ENCODE peak calls at places on chromosomes 11 and 22, in four cellular contexts. T is ovary, P is body of pancreas, Q is IMR-90. O is an unnamed sample.

GRCh38 chr11:40877256-40877655 is 582.2 kb downstream of the LRRC4C start:
- DNase-seq in T (no peak), P (no peak), Q (no peak), O (no peak)

GRCh38 chr11:36475192-36475591 is 34.9 kb downstream of the TRAF6 start:
- DNase-seq in T (no peak), P (no peak), Q (peak; percentile 44), O (no peak)

GRCh38 chr11:46669606-46670243 is 30.7 kb downstream of the ARHGAP1 start:
- DNase-seq in T (no peak), P (no peak), Q (no peak), O (no peak)

GRCh38 chr22:23537421-23537820 is 42.7 kb downstream of the IGLL1 start:
- DNase-seq in T (peak; percentile 70), P (no peak), Q (no peak), O (peak; percentile 3)

GRCh38 chr22:48979482-48979881 is 848.2 kb downstream of the BRD1 start:
- DNase-seq in T (no peak), P (no peak), Q (no peak), O (no peak)

GRCh38 chr11:13784441-13784840 is 116.0 kb downstream of the FAR1 start:
- DNase-seq in T (no peak), P (no peak), Q (no peak), O (no peak)

GRCh38 chr11:114280696-114281095 is 15.5 kb upstream of the NNMT start:
- DNase-seq in T (peak; percentile 22), P (peak; percentile 64), Q (peak; percentile 85), O (peak; percentile 66)

GRCh38 chr22:43404673-43405385 is 7.0 kb upstream of the MPPED1 start:
- DNase-seq in T (no peak), P (no peak), Q (no peak), O (no peak)

GRCh38 chr11:71144736-71145135 is 107.6 kb downstream of the SHANK2 start:
- DNase-seq in T (no peak), P (no peak), Q (no peak), O (no peak)

GRCh38 chr22:20430101-20430640 is 7.5 kb downstream of the SCARF2 start:
- DNase-seq in T (no peak), P (no peak), Q (no peak), O (peak; percentile 42)

GRCh38 chr11:99406345-99406744 is 385.6 kb downstream of the CNTN5 start:
- DNase-seq in T (no peak), P (no peak), Q (no peak), O (no peak)

GRCh38 chr22:46649176-46650077 is 29.2 kb downstream of the GRAMD4 start:
- DNase-seq in T (no peak), P (no peak), Q (peak; percentile 71), O (peak; percentile 72)

GRCh38 chr11:115297330-115297729 is 206.9 kb downstream of the CADM1 start:
- DNase-seq in T (no peak), P (no peak), Q (no peak), O (no peak)

GRCh38 chr11:127675602-127676001 is 675.0 kb upstream of the KIRREL3 start:
- DNase-seq in T (no peak), P (peak; percentile 23), Q (peak; percentile 4), O (no peak)

GRCh38 chr22:50577987-50578775 is at the start of gene CPT1B:
- DNase-seq in T (no peak), P (no peak), Q (peak; percentile 26), O (peak; percentile 84)

GRCh38 chr11:77198440-77198849 is 70.4 kb downstream of the MYO7A start:
- DNase-seq in T (peak; percentile 3), P (peak; percentile 9), Q (peak; percentile 10), O (peak; percentile 18)

GRCh38 chr11:68970921-68971636 is 9.7 kb downstream of the MRGPRD start:
- DNase-seq in T (no peak), P (no peak), Q (no peak), O (no peak)

GRCh38 chr11:30488304-30488998 is 97.7 kb downstream of the MPPED2 start:
- DNase-seq in T (no peak), P (peak; percentile 77), Q (peak; percentile 81), O (no peak)

GRCh38 chr11:44309483-44310197 is at the start of gene ALX4:
- DNase-seq in T (no peak), P (no peak), Q (no peak), O (peak; percentile 27)

GRCh38 chr11:2375964-2376551 is 1.1 kb upstream of the CD81 start:
- DNase-seq in T (peak; percentile 11), P (peak; percentile 80), Q (no peak), O (no peak)

GRCh38 chr11:2378527-2379210 is 1.6 kb downstream of the CD81 start:
- DNase-seq in T (peak; percentile 55), P (no peak), Q (peak; percentile 69), O (peak; percentile 65)

GRCh38 chr11:2376751-2377451 is at the start of gene CD81:
- DNase-seq in T (peak; percentile 50), P (peak; percentile 59), Q (peak; percentile 33), O (peak; percentile 67)

GRCh38 chr11:2379471-2380174 is 2.5 kb downstream of the CD81 start:
- DNase-seq in T (peak; percentile 17), P (no peak), Q (no peak), O (peak; percentile 27)

GRCh38 chr11:2377511-2378443 is 667 bp downstream of the CD81 start:
- DNase-seq in T (peak; percentile 73), P (peak; percentile 80), Q (peak; percentile 33), O (peak; percentile 84)
- TF ChIP-seq POLR2A in T (peak; percentile 53), P (no peak), Q (peak; percentile 12), O (no peak)

GRCh38 chr11:84518601-84519183 is 1108.5 kb downstream of the DLG2 start:
- DNase-seq in T (no peak), P (no peak), Q (no peak), O (no peak)

GRCh38 chr11:84526250-84526649 is 1100.9 kb downstream of the DLG2 start:
- DNase-seq in T (no peak), P (no peak), Q (no peak), O (no peak)

GRCh38 chr11:84522331-84522730 is 1104.8 kb downstream of the DLG2 start:
- DNase-seq in T (no peak), P (no peak), Q (no peak), O (no peak)

GRCh38 chr11:84524422-84525051 is 1102.6 kb downstream of the DLG2 start:
- DNase-seq in T (no peak), P (no peak), Q (peak; percentile 25), O (no peak)
- TF ChIP-seq CTCF in T (peak; percentile 17), P (peak; percentile 44), Q (peak; percentile 49), O (peak; percentile 54)

GRCh38 chr22:26462051-26462450 is 21.5 kb downstream of the HPS4 start:
- DNase-seq in T (no peak), P (no peak), Q (no peak), O (no peak)

GRCh38 chr22:26460202-26460601 is 23.4 kb downstream of the HPS4 start:
- DNase-seq in T (no peak), P (no peak), Q (no peak), O (no peak)

GRCh38 chr22:26461188-26461810 is 22.3 kb downstream of the HPS4 start:
- DNase-seq in T (no peak), P (peak; percentile 52), Q (peak; percentile 28), O (peak; percentile 45)

GRCh38 chr22:26453812-26454500 is 24.9 kb downstream of the ASPHD2 start:
- DNase-seq in T (no peak), P (no peak), Q (no peak), O (no peak)

GRCh38 chr22:26457661-26458272 is 25.8 kb downstream of the HPS4 start:
- DNase-seq in T (no peak), P (no peak), Q (no peak), O (no peak)
- H3K27ac ChIP-seq in T (no peak overlapping the region), P (no peak overlapping the region), Q (no peak overlapping the region), O (no peak overlapping the region)

GRCh38 chr11:96156379-96156722 is 186.6 kb downstream of the MAML2 start:
- DNase-seq in T (no peak), P (no peak), Q (no peak), O (no peak)
- TF ChIP-seq POLR2A in T (no peak), P (no peak), Q (no peak), O (no peak)

GRCh38 chr11:126175261-126175885 is 36.1 kb downstream of the RPUSD4 start:
- DNase-seq in T (peak; percentile 47), P (no peak), Q (no peak), O (peak; percentile 28)

GRCh38 chr11:126174816-126175215 is 36.6 kb downstream of the RPUSD4 start:
- DNase-seq in T (no peak), P (no peak), Q (no peak), O (no peak)

GRCh38 chr11:126173257-126173656 is 38.2 kb downstream of the RPUSD4 start:
- DNase-seq in T (no peak), P (no peak), Q (no peak), O (no peak)

GRCh38 chr11:126169291-126169690 is 42.2 kb downstream of the RPUSD4 start:
- DNase-seq in T (no peak), P (no peak), Q (no peak), O (no peak)

GRCh38 chr11:126172596-126173038 is 38.8 kb downstream of the RPUSD4 start:
- DNase-seq in T (no peak), P (no peak), Q (peak; percentile 53), O (no peak)
- TF ChIP-seq CTCF in T (no peak), P (no peak), Q (no peak), O (no peak)